ENCODE peak calls at places on chromosomes 4 and X, in six cellular contexts. X is GM13976; L is activated T-helper 1 cell treated with anti-CD3 and anti-CD28 coated beads, Interleukin-2, amount 50 U/mL, for 16 hours; V is activated naive CD8-positive, alpha-beta T cell treated with anti-CD3 and anti-CD28 coated beads, Interleukin-2, amount 50 U/mL, for 24 hours; Q is EL; N is Right ventricle myocardium superior. U is an unnamed sample.

GRCh38 chr4:21949073-21949457 is 493 bp upstream of the KCNIP4 start:
- DNase-seq in V (no peak), N (peak; percentile 36), X (no peak), L (no peak), Q (peak; percentile 17), U (no peak)

GRCh38 chr4:104138154-104138553 is 356.5 kb downstream of the CXXC4 start:
- DNase-seq in V (no peak), Q (no peak), L (no peak), N (no peak), X (no peak), U (no peak)

GRCh38 chr4:6889101-6889735 is 20.4 kb upstream of the TBC1D14 start:
- DNase-seq in Q (no peak), X (no peak), V (no peak), L (no peak), N (no peak), U (no peak)

GRCh38 chr4:183337833-183338232 is 15.6 kb upstream of the CLDN24 start:
- DNase-seq in X (no peak), N (no peak), Q (no peak), L (no peak), V (no peak), U (no peak)

GRCh38 chr4:140244328-140244727 is 90.3 kb upstream of the MAML3 start:
- DNase-seq in X (no peak), V (no peak), N (no peak), L (no peak), Q (no peak), U (no peak)

GRCh38 chr4:38078590-38079381 is 118.6 kb downstream of the PTTG2 start:
- DNase-seq in X (no peak), L (no peak), V (no peak), Q (peak; percentile 73), N (no peak), U (peak; percentile 67)

GRCh38 chr4:139633661-139634060 is 32.0 kb upstream of the MGST2 start:
- DNase-seq in X (no peak), N (no peak), L (no peak), Q (no peak), V (no peak), U (no peak)

GRCh38 chrX:118655561-118656246 is 71.7 kb upstream of the IL13RA1 start:
- DNase-seq in N (no peak), X (no peak), L (no peak), Q (peak; percentile 73), V (no peak), U (peak; percentile 74)

GRCh38 chr4:143384381-143384994 is 47.8 kb downstream of the GAB1 start:
- DNase-seq in Q (peak; percentile 44), V (no peak), X (no peak), L (no peak), N (no peak), U (no peak)

GRCh38 chrX:103831803-103832544 is at the start of gene RAB9B:
- DNase-seq in X (peak; percentile 66), N (peak; percentile 83), V (peak; percentile 69), Q (peak; percentile 59), L (peak; percentile 39), U (peak; percentile 10)

GRCh38 chrX:153922932-153923857 is 2.9 kb downstream of the ARHGAP4 start:
- DNase-seq in L (no peak), Q (peak; percentile 60), X (no peak), V (no peak), N (peak; percentile 90), U (peak; percentile 42)

GRCh38 chr4:33996075-33996718 is 2248.1 kb downstream of the ARAP2 start:
- DNase-seq in L (no peak), Q (peak; percentile 14), X (no peak), N (no peak), V (no peak), U (no peak)

GRCh38 chrX:38552721-38553120 is 8.6 kb upstream of the TSPAN7 start:
- DNase-seq in V (no peak), N (no peak), Q (no peak), X (no peak), L (no peak), U (no peak)

GRCh38 chrX:2451456-2452316 is 49.1 kb downstream of the DHRSX start:
- DNase-seq in N (no peak), X (no peak), V (no peak), L (no peak), Q (no peak), U (peak; percentile 9)

GRCh38 chr4:20017035-20017434 is 234.7 kb upstream of the SLIT2 start:
- DNase-seq in N (no peak), X (no peak), L (no peak), Q (peak; percentile 73), V (no peak), U (peak; percentile 0)

GRCh38 chrX:45849261-45849660 is 648.6 kb upstream of the DIPK2B start:
- DNase-seq in N (no peak), Q (peak; percentile 81), L (no peak), X (peak; percentile 31), V (no peak), U (peak; percentile 86)

GRCh38 chr4:73664470-73664869 is 44.2 kb upstream of the RASSF6 start:
- DNase-seq in V (no peak), X (no peak), N (no peak), L (no peak), Q (no peak), U (no peak)

GRCh38 chrX:18210470-18210869 is 10.2 kb downstream of the BEND2 start:
- DNase-seq in X (no peak), N (no peak), Q (peak; percentile 0), V (no peak), L (no peak), U (peak; percentile 2)

GRCh38 chr4:188660796-188661195 is 521.6 kb downstream of the TRIML1 start:
- DNase-seq in N (no peak), L (no peak), X (no peak), V (no peak), Q (no peak), U (peak; percentile 8)

GRCh38 chrX:16930392-16930791 is 16.1 kb upstream of the REPS2 start:
- DNase-seq in V (no peak), X (no peak), L (no peak), Q (no peak), N (no peak), U (no peak)

GRCh38 chrX:102599084-102599949 is at the start of gene ARMCX5:
- DNase-seq in X (peak; percentile 21), N (peak; percentile 77), L (peak; percentile 55), Q (peak; percentile 84), V (peak; percentile 57), U (peak; percentile 87)

GRCh38 chrX:136468391-136469103 is 19.2 kb upstream of the BRS3 start:
- DNase-seq in N (no peak), V (no peak), L (no peak), Q (no peak), X (no peak), U (no peak)

GRCh38 chrX:118115948-118116307 is 682 bp downstream of the KLHL13 start:
- DNase-seq in V (no peak), Q (no peak), N (no peak), L (no peak), X (no peak), U (no peak)

GRCh38 chr4:143302526-143302925 is 34.1 kb upstream of the GAB1 start:
- DNase-seq in N (no peak), Q (no peak), X (no peak), V (no peak), L (no peak), U (no peak)

GRCh38 chrX:117508021-117508420 is 608.6 kb downstream of the KLHL13 start:
- DNase-seq in V (no peak), Q (no peak), N (no peak), L (no peak), X (no peak), U (no peak)

GRCh38 chr4:74794341-74794801 is at the start of gene BTC:
- DNase-seq in L (no peak), Q (peak; percentile 18), V (peak; percentile 4), N (peak; percentile 44), X (peak; percentile 11), U (peak; percentile 40)

GRCh38 chr4:94634266-94634665 is 123.5 kb upstream of the BMPR1B start:
- DNase-seq in V (no peak), Q (peak; percentile 16), L (no peak), N (no peak), X (no peak), U (peak; percentile 20)

GRCh38 chr4:94802091-94802490 is 44.3 kb downstream of the BMPR1B start:
- DNase-seq in X (no peak), N (peak; percentile 58), L (no peak), V (no peak), Q (no peak), U (no peak)

GRCh38 chr4:127509155-127509554 is 123.6 kb upstream of the INTU start:
- DNase-seq in Q (peak; percentile 22), V (no peak), L (no peak), X (no peak), N (no peak), U (no peak)

GRCh38 chrX:118974088-118974907 is at the start of gene LONRF3:
- DNase-seq in V (peak; percentile 55), L (peak; percentile 37), N (peak; percentile 86), Q (peak; percentile 28), X (peak; percentile 32), U (peak; percentile 23)

GRCh38 chr4:183241322-183241640 is 78.8 kb downstream of the CLDN22 start:
- DNase-seq in N (no peak), X (no peak), Q (peak; percentile 64), V (no peak), L (no peak), U (peak; percentile 89)

GRCh38 chrX:153878969-153879653 is 6.9 kb downstream of the L1CAM start:
- DNase-seq in Q (no peak), V (no peak), X (peak; percentile 60), L (no peak), N (no peak), U (no peak)

GRCh38 chr4:59537231-59537886 is 1662.8 kb upstream of the ADGRL3 start:
- DNase-seq in Q (no peak), L (no peak), V (no peak), X (no peak), N (no peak), U (no peak)